ENCODE peak calls at places on chromosomes 4 and X, in five cellular contexts. X, L, D, T and Z are unnamed samples.

GRCh38 chr4:123399638-123400358 is 3.2 kb downstream of the SPRY1 start:
- DNase-seq in T (peak), D (peak), X (no peak), L (no peak), Z (no peak)

GRCh38 chr4:80011636-80012236 is 61.3 kb downstream of the ANTXR2 start:
- DNase-seq in X (no peak), D (no peak), L (no peak), T (peak), Z (no peak)

GRCh38 chr4:110196206-110196870 is 2.1 kb downstream of the ELOVL6 start:
- DNase-seq in D (no peak), L (peak), X (peak), T (peak), Z (peak)

GRCh38 chr4:70178075-70178660 is 17.4 kb upstream of the ODAM start:
- DNase-seq in X (no peak), L (peak), T (no peak), D (no peak), Z (no peak)

GRCh38 chr4:80172203-80172602 is 25.1 kb upstream of the PRDM8 start:
- DNase-seq in L (no peak), D (no peak), T (no peak), X (no peak), Z (no peak)

GRCh38 chr4:3402409-3403103 is 39.2 kb upstream of the HGFAC start:
- DNase-seq in X (no peak), L (no peak), T (peak), D (no peak), Z (no peak)

GRCh38 chr4:145061325-145061920 is 36.6 kb downstream of the ANAPC10 start:
- DNase-seq in T (peak), D (peak), X (no peak), L (no peak), Z (peak)

GRCh38 chrX:19776753-19777152 is 110.6 kb downstream of the SH3KBP1 start:
- DNase-seq in X (no peak), T (no peak), L (no peak), D (no peak), Z (no peak)

GRCh38 chr4:175813126-175813715 is 1.2 kb upstream of the GPM6A start:
- DNase-seq in T (no peak), X (no peak), D (no peak), L (no peak), Z (no peak)

GRCh38 chrX:9670136-9670905 is 95.3 kb downstream of the GPR143 start:
- DNase-seq in L (no peak), X (no peak), T (peak), D (no peak), Z (no peak)

GRCh38 chr4:39699676-39700409 is 1.9 kb downstream of the UBE2K start:
- DNase-seq in D (peak), X (no peak), T (peak), L (no peak), Z (no peak)

GRCh38 chr4:36824682-36825081 is 419.9 kb upstream of the NWD2 start:
- DNase-seq in X (no peak), T (no peak), D (peak), L (no peak), Z (no peak)

GRCh38 chr4:152614337-152614736 is 65.5 kb downstream of the TMEM154 start:
- DNase-seq in L (no peak), T (no peak), D (peak), X (peak), Z (no peak)

GRCh38 chr4:47349323-47349722 is 114.2 kb downstream of the COMMD8 start:
- DNase-seq in L (no peak), X (no peak), D (no peak), T (peak), Z (no peak)

GRCh38 chr4:97720869-97721432 is 422.3 kb downstream of the STPG2 start:
- DNase-seq in X (no peak), T (no peak), D (peak), L (no peak), Z (no peak)

GRCh38 chr4:186557486-186557885 is 2.1 kb upstream of the MTNR1A start:
- DNase-seq in X (no peak), T (peak), L (no peak), D (peak), Z (no peak)

GRCh38 chr4:94947681-94948108 is 189.9 kb downstream of the BMPR1B start:
- DNase-seq in T (no peak), X (no peak), L (peak), D (peak), Z (no peak)

GRCh38 chrX:53605004-53605403 is 81.5 kb downstream of the HUWE1 start:
- DNase-seq in T (peak), D (no peak), X (no peak), L (no peak), Z (no peak)

GRCh38 chrX:26050099-26050498 is 88.0 kb upstream of the MAGEB18 start:
- DNase-seq in T (no peak), D (peak), X (no peak), L (no peak), Z (no peak)

GRCh38 chr4:113979157-113979972 is at the start of gene ARSJ:
- DNase-seq in T (peak), L (peak), X (peak), D (peak), Z (peak)

DNA sequence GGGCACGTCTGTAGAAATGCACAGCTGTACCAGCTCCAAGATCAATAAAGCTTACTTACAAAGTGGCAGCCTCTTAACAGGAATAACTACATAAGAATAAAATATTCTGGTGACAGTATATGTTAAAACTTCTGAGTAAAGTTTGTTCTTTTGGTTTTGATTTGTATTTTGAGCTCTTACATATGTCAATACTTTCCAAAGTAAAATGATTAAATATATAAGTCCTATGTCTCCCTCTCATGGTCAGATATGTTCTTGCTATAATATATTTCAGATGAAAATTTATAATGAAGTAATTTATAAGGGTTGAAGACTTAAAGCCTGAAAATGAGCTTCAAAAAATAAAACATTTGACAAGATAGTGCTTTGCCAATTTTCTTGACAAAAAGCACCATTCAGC is 254.4 kb downstream of the NPFFR2 start:
- DNase-seq in X (no peak), L (no peak), D (peak), T (peak), Z (peak)
- TF ChIP-seq CTCF in X (no peak), L (peak), D (no peak), T (no peak), Z (no peak)

DNA sequence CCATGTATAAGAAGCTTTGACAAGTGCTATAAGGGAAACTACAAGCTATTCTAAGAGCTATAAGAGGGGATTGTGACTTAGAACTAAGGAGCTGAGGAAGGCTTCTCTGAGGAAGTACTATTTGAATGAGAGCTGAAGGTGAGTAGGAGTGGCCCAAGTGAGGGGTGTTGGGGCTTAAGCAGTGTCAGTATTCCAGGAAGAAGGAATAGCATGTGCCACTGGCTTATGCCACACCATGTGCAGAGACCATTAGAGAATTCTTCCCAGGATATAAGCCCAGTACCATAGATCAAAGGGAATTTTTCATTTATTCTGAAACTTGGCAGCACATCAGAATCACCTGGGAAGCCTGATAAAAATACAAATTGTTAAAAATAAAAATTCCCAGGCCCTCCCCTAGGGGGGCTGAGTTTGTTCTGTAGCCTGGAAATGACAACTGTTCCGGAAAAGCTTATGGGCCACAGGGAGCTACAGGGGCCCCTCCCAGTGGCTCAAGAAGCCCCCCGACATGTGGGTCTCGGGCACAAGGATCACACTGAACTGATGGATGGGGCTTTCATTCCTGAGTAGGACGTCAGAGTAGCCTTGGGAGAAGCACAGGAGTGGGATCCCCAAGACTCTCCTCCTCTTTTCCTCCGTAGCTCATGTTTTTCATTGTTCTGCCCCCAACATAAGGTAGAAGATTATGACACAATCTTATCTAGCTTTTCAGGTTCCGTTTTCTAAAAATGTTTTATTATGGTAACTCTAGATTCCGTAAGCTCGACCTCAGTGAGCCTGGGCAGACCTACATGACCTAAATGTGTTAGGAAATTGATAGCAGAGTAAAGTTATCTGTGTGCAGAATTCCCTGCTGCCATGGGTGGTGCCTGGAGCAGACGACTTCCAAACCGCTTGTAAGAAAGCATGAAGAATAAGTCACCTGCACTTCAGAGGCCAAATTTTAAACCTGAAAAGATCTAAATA is 119.3 kb downstream of the AFF1 start:
- DNase-seq in D (no peak), T (no peak), X (no peak), L (no peak), Z (no peak)
- TF ChIP-seq CTCF in D (no peak), T (no peak), X (no peak), L (peak), Z (no peak)

GRCh38 chrX:3250946-3251345 is 95.5 kb downstream of the MXRA5 start:
- DNase-seq in D (no peak), T (peak), L (no peak), X (no peak), Z (no peak)

GRCh38 chrX:3244203-3244743 is 102.2 kb downstream of the MXRA5 start:
- DNase-seq in T (peak), L (no peak), X (no peak), D (peak), Z (no peak)

GRCh38 chrX:3244955-3245354 is 101.5 kb downstream of the MXRA5 start:
- DNase-seq in T (peak), D (peak), X (peak), L (no peak), Z (no peak)
- TF ChIP-seq CTCF in T (no peak), D (peak), X (no peak), L (no peak), Z (no peak)

GRCh38 chr4:140152015-140152703 is 1.8 kb downstream of the MAML3 start:
- DNase-seq in L (no peak), D (no peak), X (peak), T (peak), Z (peak)
- TF ChIP-seq CTCF in L (peak), D (peak), X (no peak), T (peak), Z (no peak)

DNA sequence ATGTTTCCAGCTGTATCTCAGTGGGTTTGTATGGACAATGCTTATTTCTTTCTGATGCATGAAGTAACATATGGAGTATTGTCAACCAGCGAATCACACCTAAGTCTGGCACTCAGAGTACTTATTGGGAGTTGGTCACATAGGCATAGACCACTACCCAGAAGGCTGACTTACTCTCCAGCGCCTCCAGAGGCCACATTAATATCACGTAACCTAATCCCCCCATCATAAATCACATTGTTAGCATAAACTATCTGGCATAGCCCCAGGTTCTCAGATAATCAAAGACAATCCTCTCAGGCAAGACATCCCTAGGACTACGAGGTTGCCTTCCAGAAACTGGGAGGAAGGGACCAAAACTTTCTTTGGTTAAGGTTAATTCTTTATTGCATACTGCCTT is 560.5 kb upstream of the PABPC4L start:
- DNase-seq in L (no peak), D (no peak), X (no peak), T (no peak), Z (no peak)
- TF ChIP-seq CTCF in L (peak), D (no peak), X (no peak), T (no peak), Z (peak)

GRCh38 chrX:152640039-152640818 is 2.5 kb downstream of the GABRQ start:
- DNase-seq in D (peak), T (peak), L (peak), X (no peak), Z (no peak)

GRCh38 chrX:152639426-152639825 is 1.7 kb downstream of the GABRQ start:
- DNase-seq in D (no peak), T (no peak), X (no peak), L (no peak), Z (no peak)

GRCh38 chrX:152641256-152641875 is 3.7 kb downstream of the GABRQ start:
- DNase-seq in T (no peak), L (peak), X (no peak), D (no peak), Z (no peak)

GRCh38 chrX:152642931-152643525 is 5.3 kb downstream of the GABRQ start:
- DNase-seq in D (no peak), L (no peak), T (peak), X (no peak), Z (no peak)

GRCh38 chrX:152641996-152642395 is 4.3 kb downstream of the GABRQ start:
- DNase-seq in D (peak), L (peak), T (peak), X (no peak), Z (no peak)
- TF ChIP-seq CTCF in D (peak), L (peak), T (no peak), X (no peak), Z (peak)

GRCh38 chrX:114165537-114165936 is 418.3 kb upstream of the HTR2C start:
- DNase-seq in T (no peak), X (no peak), L (no peak), D (no peak), Z (no peak)

GRCh38 chrX:114166601-114167000 is 417.3 kb upstream of the HTR2C start:
- DNase-seq in L (no peak), X (no peak), T (no peak), D (no peak), Z (no peak)

DNA sequence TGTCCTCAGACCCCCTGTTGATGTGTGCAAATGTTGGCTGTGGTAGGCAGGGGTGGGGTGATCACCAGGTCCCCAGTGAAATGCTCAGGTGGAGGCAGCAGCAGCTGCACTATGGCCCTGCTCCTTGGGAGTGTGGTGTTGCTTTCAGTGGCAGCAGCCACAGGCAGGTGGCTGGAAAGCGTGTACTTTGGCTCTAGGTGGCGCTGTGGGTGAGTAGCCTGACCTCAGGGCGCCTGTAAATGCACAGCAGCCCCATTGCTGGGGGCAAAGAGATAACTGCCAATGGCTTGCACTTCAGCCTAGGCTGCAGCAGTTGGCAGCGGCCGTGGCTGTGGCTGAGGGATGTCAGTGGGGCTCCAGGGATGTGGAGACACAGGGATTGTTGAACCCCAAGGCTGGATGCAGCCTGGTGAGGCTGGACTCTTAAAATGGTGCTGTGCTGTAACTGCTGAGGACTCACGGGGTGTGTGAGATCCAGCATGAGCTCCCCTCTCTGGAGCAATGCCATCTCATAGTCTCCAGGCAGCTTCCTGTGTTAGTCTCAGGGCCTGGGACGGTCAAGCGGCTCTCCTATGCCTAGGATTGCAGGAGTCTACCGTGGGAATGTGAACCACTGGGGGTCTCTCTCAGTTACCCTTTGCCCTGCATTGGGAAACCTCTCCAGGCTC is 421.7 kb upstream of the HTR2C start:
- DNase-seq in X (no peak), T (no peak), D (no peak), L (peak), Z (no peak)
- TF ChIP-seq CTCF in X (no peak), T (no peak), D (no peak), L (peak), Z (peak)

GRCh38 chrX:118823263-118824172 is at the start of gene ZCCHC12:
- DNase-seq in T (peak), X (peak), D (peak), L (peak), Z (peak)

DNA sequence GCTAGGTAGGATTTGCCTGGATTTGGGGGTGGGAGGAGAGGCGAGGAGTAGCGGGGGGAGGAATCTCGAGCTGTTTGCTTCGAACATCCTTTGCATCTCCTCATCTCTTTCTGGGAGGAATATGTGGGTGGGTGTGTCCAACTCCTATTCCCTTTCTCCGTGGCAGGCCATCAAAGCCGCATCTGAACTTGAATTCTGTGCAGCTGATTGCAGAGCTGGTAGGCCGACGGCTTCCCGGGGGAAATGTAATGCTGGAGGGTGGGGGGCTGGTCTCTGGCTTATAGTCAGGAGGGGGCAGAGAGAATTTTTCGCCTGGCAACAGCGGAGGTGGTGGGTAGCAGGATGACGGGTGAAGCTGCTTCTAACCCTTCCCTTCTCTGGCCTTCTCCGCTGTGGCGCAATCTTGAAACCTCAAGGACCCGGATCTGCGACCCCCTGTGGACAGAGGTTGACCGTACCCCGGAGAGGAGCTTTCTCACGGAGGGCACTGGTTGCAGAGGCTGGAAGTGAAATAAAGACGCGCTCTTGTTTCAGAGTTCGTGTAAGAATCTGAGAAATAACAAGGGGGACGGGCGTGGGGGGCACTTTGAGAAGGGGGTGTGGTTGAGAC is 654 bp downstream of the ZCCHC12 start:
- DNase-seq in T (peak), X (no peak), D (no peak), L (peak), Z (no peak)
- TF ChIP-seq CTCF in T (no peak), X (no peak), D (no peak), L (no peak), Z (no peak)

GRCh38 chrX:136268051-136269048 is 17.1 kb upstream of the MAP7D3 start:
- DNase-seq in D (peak), X (peak), L (no peak), T (peak), Z (peak)
- TF ChIP-seq CTCF in D (peak), X (peak), L (peak), T (peak), Z (peak)

GRCh38 chr4:1980561-1981041 is 28.2 kb downstream of the NELFA start:
- DNase-seq in T (no peak), X (no peak), D (no peak), L (no peak), Z (no peak)
- TF ChIP-seq CTCF in T (no peak), X (no peak), D (no peak), L (no peak), Z (no peak)